ENCODE peak calls at places on chromosomes 13 and 19, in four cellular contexts. One of them, this sample, is unnamed.

GRCh38 chr19:42282036-42282762 is 13.1 kb downstream of the CIC start:
- DNase-seq in K562: no peak
- DNase-seq in HepG2: no peak
- DNase-seq in GM12878: no peak
- DNase-seq in this sample: no peak

GRCh38 chr13:34933786-34934185 is 8.3 kb upstream of the NBEA start:
- DNase-seq in K562: no peak
- DNase-seq in HepG2: no peak
- DNase-seq in GM12878: no peak
- DNase-seq in this sample: no peak

GRCh38 chr19:48390188-48391099 is 907 bp downstream of the KDELR1 start:
- DNase-seq in K562: peak; percentile 79
- DNase-seq in HepG2: peak; percentile 44
- DNase-seq in GM12878: no peak
- DNase-seq in this sample: peak; percentile 81

GRCh38 chr19:42176990-42177685 is 40.3 kb downstream of the DEDD2 start:
- DNase-seq in K562: peak; percentile 59
- DNase-seq in HepG2: peak; percentile 9
- DNase-seq in GM12878: no peak
- DNase-seq in this sample: peak; percentile 85

GRCh38 chr19:6030214-6030507 is 52.2 kb upstream of the RANBP3 start:
- DNase-seq in K562: no peak
- DNase-seq in HepG2: no peak
- DNase-seq in GM12878: no peak
- DNase-seq in this sample: no peak

GRCh38 chr19:33505168-33505567 is 16.4 kb downstream of the PEPD start:
- DNase-seq in K562: no peak
- DNase-seq in HepG2: no peak
- DNase-seq in GM12878: no peak
- DNase-seq in this sample: no peak

GRCh38 chr13:73169971-73170370 is 111.2 kb downstream of the KLF5 start:
- DNase-seq in K562: no peak
- DNase-seq in HepG2: no peak
- DNase-seq in GM12878: no peak
- DNase-seq in this sample: no peak

GRCh38 chr13:40115456-40115855 is 460.0 kb downstream of the COG6 start:
- DNase-seq in K562: no peak
- DNase-seq in HepG2: no peak
- DNase-seq in GM12878: no peak
- DNase-seq in this sample: no peak

GRCh38 chr19:35055715-35056179 is 14.2 kb downstream of the HPN start:
- DNase-seq in K562: peak; percentile 46
- DNase-seq in HepG2: no peak
- DNase-seq in GM12878: no peak
- DNase-seq in this sample: peak; percentile 83

GRCh38 chr19:17281391-17282304 is at the start of gene ANKLE1:
- DNase-seq in K562: peak; percentile 59
- DNase-seq in HepG2: no peak
- DNase-seq in GM12878: peak; percentile 32
- DNase-seq in this sample: peak; percentile 68

GRCh38 chr19:28731577-28731976 is 481.4 kb downstream of the UQCRFS1 start:
- DNase-seq in K562: no peak
- DNase-seq in HepG2: no peak
- DNase-seq in GM12878: no peak
- DNase-seq in this sample: no peak
- TF ChIP-seq CREM in K562: no peak
- TF ChIP-seq CREM in HepG2: no peak
- TF ChIP-seq CREM in GM12878: no peak
- TF ChIP-seq CREM in this sample: no peak

GRCh38 chr13:59776924-59777690 is 386.6 kb downstream of the DIAPH3 start:
- DNase-seq in K562: no peak
- DNase-seq in HepG2: no peak
- DNase-seq in GM12878: peak; percentile 17
- DNase-seq in this sample: no peak
- TF ChIP-seq SP1 in K562: no peak
- TF ChIP-seq SP1 in HepG2: no peak
- TF ChIP-seq SP1 in GM12878: no peak
- TF ChIP-seq SP1 in this sample: no peak

DNA sequence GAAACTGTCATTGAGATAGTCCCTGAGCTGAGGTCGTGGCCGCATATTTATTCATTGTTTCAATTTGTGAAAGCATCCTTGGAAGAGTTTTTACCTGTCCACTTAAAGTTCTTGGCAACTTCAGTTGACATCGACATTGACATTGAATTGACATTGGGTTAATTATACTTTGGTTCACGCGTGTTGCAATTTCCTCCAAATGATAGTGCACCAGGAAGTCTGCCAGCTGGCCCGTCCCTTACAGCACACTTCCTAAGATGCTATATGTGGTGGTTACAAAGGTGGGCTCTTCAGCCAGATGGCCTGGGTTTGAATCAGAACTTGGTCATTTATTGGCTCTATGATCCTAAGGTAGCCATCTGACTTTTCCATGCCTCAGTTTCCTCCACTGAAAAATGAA is 176.0 kb downstream of the FGF14 start:
- DNase-seq in K562: no peak
- DNase-seq in HepG2: no peak
- DNase-seq in GM12878: no peak
- DNase-seq in this sample: no peak
- TF ChIP-seq CREM in K562: no peak
- TF ChIP-seq CREM in HepG2: no peak
- TF ChIP-seq CREM in GM12878: no peak
- TF ChIP-seq CREM in this sample: no peak

DNA sequence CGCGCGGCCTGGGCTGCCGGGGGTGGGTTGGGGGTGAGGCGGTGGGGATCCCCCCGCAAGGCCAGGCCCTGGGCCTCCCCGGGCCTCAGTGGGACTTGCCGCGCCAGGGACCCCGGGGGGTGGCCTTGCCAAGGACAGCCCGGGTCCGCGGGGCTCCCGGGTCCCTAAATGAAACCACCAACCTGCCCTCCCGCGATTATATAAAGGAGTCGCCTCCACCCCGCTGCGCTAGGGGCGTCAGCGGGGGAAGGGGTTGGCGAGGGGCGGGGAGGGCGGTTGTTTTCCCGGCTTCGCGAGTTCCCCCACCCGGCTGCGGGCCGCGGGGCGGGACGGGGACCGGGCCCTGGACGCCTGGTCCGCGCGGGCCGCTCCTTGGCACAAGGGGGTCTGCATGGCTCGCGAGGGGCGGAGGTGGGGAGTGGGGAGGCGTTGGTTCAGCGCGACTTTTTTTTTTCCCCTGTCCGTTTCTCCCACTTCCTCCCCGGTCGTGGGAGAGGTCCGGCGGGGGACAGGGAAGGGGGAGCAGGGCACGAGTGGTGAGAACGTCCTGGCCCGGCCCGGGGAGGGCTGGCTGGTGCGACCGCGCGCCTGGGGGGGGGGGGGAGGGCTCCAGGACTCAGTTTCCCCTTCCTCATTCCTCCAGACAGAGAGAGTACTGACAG is 828 bp upstream of the ZBTB7A start:
- DNase-seq in K562: peak; percentile 72
- DNase-seq in HepG2: no peak
- DNase-seq in GM12878: no peak
- DNase-seq in this sample: no peak
- TF ChIP-seq SP1 in K562: no peak
- TF ChIP-seq SP1 in HepG2: no peak
- TF ChIP-seq SP1 in GM12878: no peak
- TF ChIP-seq SP1 in this sample: no peak

DNA sequence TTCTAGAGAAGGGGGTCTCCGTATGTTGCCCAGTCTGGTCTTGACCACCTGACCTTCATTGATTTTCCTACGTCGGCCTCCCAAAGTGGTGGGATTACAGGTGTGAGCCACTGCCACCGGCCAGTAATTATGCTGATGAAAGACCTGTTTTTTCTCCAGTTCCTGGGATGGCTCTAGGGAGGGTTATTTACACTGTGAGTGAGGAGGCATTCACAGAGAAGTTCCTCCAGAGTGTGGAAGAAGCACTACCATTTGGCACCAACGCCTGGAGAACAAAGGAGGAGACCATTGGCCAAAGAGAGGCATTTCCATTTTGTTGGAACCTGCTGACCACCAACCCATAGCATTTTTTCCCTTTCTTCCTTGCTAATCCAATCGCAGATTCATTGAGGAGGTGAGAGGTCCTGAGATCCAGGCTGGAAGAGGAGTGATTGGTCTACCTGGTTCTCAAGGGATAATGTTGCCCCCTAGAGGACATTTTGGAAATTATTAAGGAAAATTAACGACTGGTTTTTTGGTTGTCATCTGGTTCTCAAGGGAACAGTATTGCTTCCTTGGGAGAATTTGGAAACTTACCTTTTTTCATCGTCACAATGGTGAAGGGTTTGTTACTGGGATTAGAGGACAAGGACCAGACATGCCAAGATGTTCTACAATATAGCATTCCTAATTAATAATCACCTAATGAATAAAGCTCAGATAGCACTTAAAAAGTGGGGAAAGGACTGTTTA is 5.5 kb upstream of the SAE1 start:
- DNase-seq in K562: peak; percentile 70
- DNase-seq in HepG2: peak; percentile 78
- DNase-seq in GM12878: no peak
- DNase-seq in this sample: no peak
- TF ChIP-seq CREM in K562: no peak
- TF ChIP-seq CREM in HepG2: no peak
- TF ChIP-seq CREM in GM12878: no peak
- TF ChIP-seq CREM in this sample: no peak

GRCh38 chr13:99087130-99087953 is 109.5 kb upstream of the DOCK9 start:
- DNase-seq in K562: peak; percentile 96
- DNase-seq in HepG2: peak; percentile 59
- DNase-seq in GM12878: peak; percentile 36
- DNase-seq in this sample: peak; percentile 95

GRCh38 chr13:99085139-99085845 is 107.4 kb upstream of the DOCK9 start:
- DNase-seq in K562: no peak
- DNase-seq in HepG2: no peak
- DNase-seq in GM12878: no peak
- DNase-seq in this sample: peak; percentile 30

GRCh38 chr13:99085846-99086148 is 107.9 kb upstream of the DOCK9 start:
- DNase-seq in K562: no peak
- DNase-seq in HepG2: no peak
- DNase-seq in GM12878: no peak
- DNase-seq in this sample: peak; percentile 47

GRCh38 chr13:99086869-99087129 is 108.9 kb upstream of the DOCK9 start:
- DNase-seq in K562: no peak
- DNase-seq in HepG2: no peak
- DNase-seq in GM12878: no peak
- DNase-seq in this sample: no peak

GRCh38 chr13:99086149-99086868 is 108.4 kb upstream of the DOCK9 start:
- DNase-seq in K562: peak; percentile 73
- DNase-seq in HepG2: no peak
- DNase-seq in GM12878: no peak
- DNase-seq in this sample: peak; percentile 49
- TF ChIP-seq SP1 in K562: no peak
- TF ChIP-seq SP1 in HepG2: no peak
- TF ChIP-seq SP1 in GM12878: no peak
- TF ChIP-seq SP1 in this sample: no peak

DNA sequence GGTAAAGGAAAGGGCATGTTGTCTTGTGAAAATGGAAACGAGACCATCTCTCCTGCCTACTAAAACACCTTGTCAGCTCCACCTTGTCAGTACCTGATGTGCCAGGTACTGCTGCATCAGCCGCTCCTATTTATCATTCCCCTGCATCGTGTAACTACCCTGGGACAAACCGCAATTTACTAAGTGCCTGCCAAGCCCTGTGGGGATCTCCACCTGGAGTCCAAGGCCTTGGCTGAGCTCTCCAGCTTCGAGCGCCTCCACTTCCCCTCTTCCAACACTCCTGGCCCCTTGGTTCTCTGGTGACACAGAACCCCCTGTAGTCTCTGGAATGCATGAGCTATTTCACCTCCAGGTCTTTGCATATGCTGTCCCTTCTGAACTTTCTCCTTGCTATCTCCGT is 25.9 kb upstream of the CCNP start:
- DNase-seq in K562: no peak
- DNase-seq in HepG2: no peak
- DNase-seq in GM12878: no peak
- DNase-seq in this sample: no peak
- TF ChIP-seq CREM in K562: no peak
- TF ChIP-seq CREM in HepG2: no peak
- TF ChIP-seq CREM in GM12878: no peak
- TF ChIP-seq CREM in this sample: no peak

DNA sequence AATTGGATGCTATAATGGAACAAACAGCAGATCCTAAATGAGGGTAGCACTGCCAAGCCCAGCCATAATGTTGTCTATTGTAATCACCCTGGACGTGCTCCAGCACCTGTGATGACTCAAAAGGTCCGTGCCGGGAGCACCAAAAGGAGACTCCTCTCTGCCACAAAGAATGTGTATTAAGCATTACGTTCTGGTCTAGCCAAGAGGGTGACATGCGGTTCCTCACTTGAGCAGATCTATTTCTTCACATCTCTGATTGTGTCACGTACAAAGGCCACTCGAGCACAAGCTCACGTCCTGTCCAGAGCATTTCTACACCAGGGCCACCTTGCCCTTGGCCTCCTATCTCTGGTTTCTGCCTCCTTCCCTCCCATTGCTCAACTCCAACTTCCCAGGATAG is 219.9 kb upstream of the IRS2 start:
- DNase-seq in K562: no peak
- DNase-seq in HepG2: no peak
- DNase-seq in GM12878: no peak
- DNase-seq in this sample: no peak
- TF ChIP-seq SP1 in K562: no peak
- TF ChIP-seq SP1 in HepG2: no peak
- TF ChIP-seq SP1 in GM12878: no peak
- TF ChIP-seq SP1 in this sample: no peak

GRCh38 chr13:48302920-48303330 is 626 bp upstream of the RB1 start:
- DNase-seq in K562: peak; percentile 7
- DNase-seq in HepG2: no peak
- DNase-seq in GM12878: no peak
- DNase-seq in this sample: no peak
- TF ChIP-seq CREM in K562: no peak
- TF ChIP-seq CREM in HepG2: no peak
- TF ChIP-seq CREM in GM12878: no peak
- TF ChIP-seq CREM in this sample: no peak

GRCh38 chr13:114108894-114109293 is 23.5 kb downstream of the RASA3 start:
- DNase-seq in K562: no peak
- DNase-seq in HepG2: no peak
- DNase-seq in GM12878: no peak
- DNase-seq in this sample: peak; percentile 5
- TF ChIP-seq SP1 in K562: no peak
- TF ChIP-seq SP1 in HepG2: no peak
- TF ChIP-seq SP1 in GM12878: no peak
- TF ChIP-seq SP1 in this sample: no peak